ENCODE peak calls at places on chromosomes 3 and 15, in seven cellular contexts. One of them, this sample, is unnamed.

GRCh38 chr15:70879386-70879785 is 12.8 kb downstream of the THAP10 start:
- DNase-seq in NCI-H748 treated with DMSO at 0.1 percent for 48 hours: no peak
- DNase-seq in fibroblast of mammary gland: peak; percentile 92
- DNase-seq in foreskin fibroblast: peak; percentile 95
- DNase-seq in kidney glomerular epithelial cell: no peak
- DNase-seq in hepatic stellate cell: peak; percentile 64
- DNase-seq in KG1: no peak
- DNase-seq in this sample: peak; percentile 85

GRCh38 chr3:112519424-112520001 is 20.2 kb upstream of the BTLA start:
- DNase-seq in kidney glomerular epithelial cell: peak; percentile 82
- DNase-seq in foreskin fibroblast: peak; percentile 79
- DNase-seq in fibroblast of mammary gland: peak; percentile 76
- DNase-seq in hepatic stellate cell: peak; percentile 26
- DNase-seq in KG1: peak; percentile 68
- DNase-seq in NCI-H748 treated with DMSO at 0.1 percent for 48 hours: peak; percentile 6
- DNase-seq in this sample: peak; percentile 47

GRCh38 chr3:156678216-156678615 is 3.8 kb downstream of the TIPARP start:
- DNase-seq in fibroblast of mammary gland: no peak
- DNase-seq in hepatic stellate cell: no peak
- DNase-seq in foreskin fibroblast: no peak
- DNase-seq in kidney glomerular epithelial cell: no peak
- DNase-seq in KG1: no peak
- DNase-seq in NCI-H748 treated with DMSO at 0.1 percent for 48 hours: no peak
- DNase-seq in this sample: no peak

GRCh38 chr15:95690631-95691340 is 639.7 kb upstream of the NR2F2 start:
- DNase-seq in foreskin fibroblast: no peak
- DNase-seq in kidney glomerular epithelial cell: no peak
- DNase-seq in KG1: no peak
- DNase-seq in fibroblast of mammary gland: no peak
- DNase-seq in hepatic stellate cell: no peak
- DNase-seq in NCI-H748 treated with DMSO at 0.1 percent for 48 hours: no peak
- DNase-seq in this sample: no peak

GRCh38 chr15:95025924-95026728 is 794.8 kb downstream of the MCTP2 start:
- DNase-seq in kidney glomerular epithelial cell: peak; percentile 22
- DNase-seq in foreskin fibroblast: peak; percentile 80
- DNase-seq in KG1: peak; percentile 14
- DNase-seq in NCI-H748 treated with DMSO at 0.1 percent for 48 hours: no peak
- DNase-seq in fibroblast of mammary gland: peak; percentile 69
- DNase-seq in hepatic stellate cell: peak; percentile 40
- DNase-seq in this sample: peak; percentile 62

GRCh38 chr15:36791849-36792618 is 212.6 kb downstream of the CDIN1 start:
- DNase-seq in fibroblast of mammary gland: no peak
- DNase-seq in KG1: no peak
- DNase-seq in NCI-H748 treated with DMSO at 0.1 percent for 48 hours: no peak
- DNase-seq in kidney glomerular epithelial cell: no peak
- DNase-seq in hepatic stellate cell: no peak
- DNase-seq in foreskin fibroblast: no peak
- DNase-seq in this sample: no peak

GRCh38 chr3:194879991-194880939 is 194.6 kb downstream of the FAM43A start:
- DNase-seq in KG1: no peak
- DNase-seq in hepatic stellate cell: no peak
- DNase-seq in foreskin fibroblast: peak; percentile 68
- DNase-seq in NCI-H748 treated with DMSO at 0.1 percent for 48 hours: no peak
- DNase-seq in fibroblast of mammary gland: peak; percentile 66
- DNase-seq in kidney glomerular epithelial cell: no peak
- DNase-seq in this sample: no peak

GRCh38 chr3:66378256-66378655 is 122.6 kb downstream of the LRIG1 start:
- DNase-seq in NCI-H748 treated with DMSO at 0.1 percent for 48 hours: peak; percentile 8
- DNase-seq in foreskin fibroblast: peak; percentile 62
- DNase-seq in KG1: no peak
- DNase-seq in fibroblast of mammary gland: peak; percentile 30
- DNase-seq in hepatic stellate cell: no peak
- DNase-seq in kidney glomerular epithelial cell: no peak
- DNase-seq in this sample: no peak

GRCh38 chr3:127003601-127004280 is 20.8 kb downstream of the PLXNA1 start:
- DNase-seq in kidney glomerular epithelial cell: no peak
- DNase-seq in hepatic stellate cell: no peak
- DNase-seq in KG1: no peak
- DNase-seq in foreskin fibroblast: no peak
- DNase-seq in NCI-H748 treated with DMSO at 0.1 percent for 48 hours: no peak
- DNase-seq in fibroblast of mammary gland: no peak
- DNase-seq in this sample: no peak

GRCh38 chr3:125003369-125003853 is 52.4 kb downstream of the HEG1 start:
- DNase-seq in KG1: no peak
- DNase-seq in foreskin fibroblast: peak; percentile 67
- DNase-seq in kidney glomerular epithelial cell: peak; percentile 59
- DNase-seq in fibroblast of mammary gland: peak; percentile 80
- DNase-seq in NCI-H748 treated with DMSO at 0.1 percent for 48 hours: no peak
- DNase-seq in hepatic stellate cell: no peak
- DNase-seq in this sample: no peak

GRCh38 chr3:38606561-38606960 is 42.9 kb downstream of the SCN5A start:
- DNase-seq in hepatic stellate cell: no peak
- DNase-seq in NCI-H748 treated with DMSO at 0.1 percent for 48 hours: no peak
- DNase-seq in fibroblast of mammary gland: no peak
- DNase-seq in foreskin fibroblast: no peak
- DNase-seq in kidney glomerular epithelial cell: no peak
- DNase-seq in KG1: no peak
- DNase-seq in this sample: no peak

GRCh38 chr3:14784087-14784596 is 34.6 kb upstream of the FGD5 start:
- DNase-seq in hepatic stellate cell: no peak
- DNase-seq in foreskin fibroblast: no peak
- DNase-seq in fibroblast of mammary gland: no peak
- DNase-seq in KG1: no peak
- DNase-seq in NCI-H748 treated with DMSO at 0.1 percent for 48 hours: no peak
- DNase-seq in kidney glomerular epithelial cell: no peak
- DNase-seq in this sample: no peak

GRCh38 chr3:107753494-107753893 is 230.7 kb downstream of the BBX start:
- DNase-seq in hepatic stellate cell: peak; percentile 3
- DNase-seq in fibroblast of mammary gland: peak; percentile 53
- DNase-seq in foreskin fibroblast: peak; percentile 34
- DNase-seq in NCI-H748 treated with DMSO at 0.1 percent for 48 hours: peak; percentile 34
- DNase-seq in kidney glomerular epithelial cell: peak; percentile 40
- DNase-seq in KG1: no peak
- DNase-seq in this sample: no peak

GRCh38 chr3:1583044-1583443 is 490.2 kb downstream of the CNTN6 start:
- DNase-seq in hepatic stellate cell: no peak
- DNase-seq in KG1: no peak
- DNase-seq in foreskin fibroblast: no peak
- DNase-seq in kidney glomerular epithelial cell: no peak
- DNase-seq in NCI-H748 treated with DMSO at 0.1 percent for 48 hours: no peak
- DNase-seq in fibroblast of mammary gland: no peak
- DNase-seq in this sample: no peak

GRCh38 chr3:71260782-71261181 is 322.7 kb downstream of the FOXP1 start:
- DNase-seq in KG1: no peak
- DNase-seq in NCI-H748 treated with DMSO at 0.1 percent for 48 hours: no peak
- DNase-seq in kidney glomerular epithelial cell: no peak
- DNase-seq in hepatic stellate cell: no peak
- DNase-seq in fibroblast of mammary gland: no peak
- DNase-seq in foreskin fibroblast: no peak
- DNase-seq in this sample: no peak

GRCh38 chr3:25448750-25449684 is 21.0 kb downstream of the RARB start:
- DNase-seq in KG1: no peak
- DNase-seq in fibroblast of mammary gland: peak; percentile 65
- DNase-seq in NCI-H748 treated with DMSO at 0.1 percent for 48 hours: no peak
- DNase-seq in foreskin fibroblast: peak; percentile 76
- DNase-seq in kidney glomerular epithelial cell: no peak
- DNase-seq in hepatic stellate cell: peak; percentile 51
- DNase-seq in this sample: no peak

GRCh38 chr3:114338651-114339357 is 45.0 kb downstream of the TIGIT start:
- DNase-seq in fibroblast of mammary gland: no peak
- DNase-seq in NCI-H748 treated with DMSO at 0.1 percent for 48 hours: no peak
- DNase-seq in KG1: no peak
- DNase-seq in foreskin fibroblast: no peak
- DNase-seq in hepatic stellate cell: no peak
- DNase-seq in kidney glomerular epithelial cell: no peak
- DNase-seq in this sample: no peak

GRCh38 chr3:197407053-197407452 is 108.6 kb upstream of the DLG1 start:
- DNase-seq in hepatic stellate cell: no peak
- DNase-seq in fibroblast of mammary gland: no peak
- DNase-seq in KG1: no peak
- DNase-seq in foreskin fibroblast: no peak
- DNase-seq in NCI-H748 treated with DMSO at 0.1 percent for 48 hours: no peak
- DNase-seq in kidney glomerular epithelial cell: no peak
- DNase-seq in this sample: no peak

GRCh38 chr3:172061724-172062184 is 22.4 kb downstream of the FNDC3B start:
- DNase-seq in fibroblast of mammary gland: peak; percentile 51
- DNase-seq in foreskin fibroblast: peak; percentile 34
- DNase-seq in NCI-H748 treated with DMSO at 0.1 percent for 48 hours: no peak
- DNase-seq in kidney glomerular epithelial cell: peak; percentile 25
- DNase-seq in hepatic stellate cell: no peak
- DNase-seq in KG1: no peak
- DNase-seq in this sample: no peak

GRCh38 chr3:77815467-77815866 is 775.6 kb downstream of the ROBO2 start:
- DNase-seq in NCI-H748 treated with DMSO at 0.1 percent for 48 hours: no peak
- DNase-seq in KG1: no peak
- DNase-seq in kidney glomerular epithelial cell: peak; percentile 3
- DNase-seq in foreskin fibroblast: peak; percentile 19
- DNase-seq in fibroblast of mammary gland: no peak
- DNase-seq in hepatic stellate cell: no peak
- DNase-seq in this sample: no peak

GRCh38 chr3:135564696-135565095 is 400.8 kb upstream of the PPP2R3A start:
- DNase-seq in fibroblast of mammary gland: no peak
- DNase-seq in foreskin fibroblast: no peak
- DNase-seq in NCI-H748 treated with DMSO at 0.1 percent for 48 hours: no peak
- DNase-seq in hepatic stellate cell: no peak
- DNase-seq in kidney glomerular epithelial cell: no peak
- DNase-seq in KG1: no peak
- DNase-seq in this sample: no peak

GRCh38 chr3:157094751-157095480 is 65.0 kb downstream of the CCNL1 start:
- DNase-seq in KG1: no peak
- DNase-seq in NCI-H748 treated with DMSO at 0.1 percent for 48 hours: no peak
- DNase-seq in foreskin fibroblast: peak; percentile 41
- DNase-seq in fibroblast of mammary gland: no peak
- DNase-seq in hepatic stellate cell: no peak
- DNase-seq in kidney glomerular epithelial cell: no peak
- DNase-seq in this sample: no peak

GRCh38 chr15:36109943-36110658 is 469.3 kb upstream of the CDIN1 start:
- DNase-seq in NCI-H748 treated with DMSO at 0.1 percent for 48 hours: no peak
- DNase-seq in KG1: no peak
- DNase-seq in foreskin fibroblast: peak; percentile 83
- DNase-seq in fibroblast of mammary gland: peak; percentile 91
- DNase-seq in hepatic stellate cell: no peak
- DNase-seq in kidney glomerular epithelial cell: no peak
- DNase-seq in this sample: no peak

GRCh38 chr3:171055336-171056178 is 29.0 kb upstream of the SLC2A2 start:
- DNase-seq in KG1: no peak
- DNase-seq in kidney glomerular epithelial cell: peak; percentile 97
- DNase-seq in NCI-H748 treated with DMSO at 0.1 percent for 48 hours: no peak
- DNase-seq in foreskin fibroblast: peak; percentile 28
- DNase-seq in hepatic stellate cell: no peak
- DNase-seq in fibroblast of mammary gland: peak; percentile 49
- DNase-seq in this sample: no peak

GRCh38 chr15:75130597-75131268 is 70.9 kb upstream of the C15orf39 start:
- DNase-seq in fibroblast of mammary gland: no peak
- DNase-seq in foreskin fibroblast: no peak
- DNase-seq in kidney glomerular epithelial cell: no peak
- DNase-seq in KG1: no peak
- DNase-seq in hepatic stellate cell: no peak
- DNase-seq in NCI-H748 treated with DMSO at 0.1 percent for 48 hours: no peak
- DNase-seq in this sample: no peak

GRCh38 chr15:29736745-29737023 is 85.6 kb downstream of the TJP1 start:
- DNase-seq in foreskin fibroblast: peak; percentile 66
- DNase-seq in KG1: no peak
- DNase-seq in fibroblast of mammary gland: peak; percentile 52
- DNase-seq in NCI-H748 treated with DMSO at 0.1 percent for 48 hours: no peak
- DNase-seq in hepatic stellate cell: peak; percentile 23
- DNase-seq in kidney glomerular epithelial cell: peak; percentile 56
- DNase-seq in this sample: peak; percentile 63

GRCh38 chr15:25248583-25249235 is 190.1 kb downstream of the UBE3A start:
- DNase-seq in hepatic stellate cell: no peak
- DNase-seq in NCI-H748 treated with DMSO at 0.1 percent for 48 hours: no peak
- DNase-seq in kidney glomerular epithelial cell: no peak
- DNase-seq in foreskin fibroblast: no peak
- DNase-seq in KG1: no peak
- DNase-seq in fibroblast of mammary gland: no peak
- DNase-seq in this sample: no peak

GRCh38 chr3:41163399-41163798 is 35.9 kb upstream of the CTNNB1 start:
- DNase-seq in hepatic stellate cell: no peak
- DNase-seq in foreskin fibroblast: no peak
- DNase-seq in fibroblast of mammary gland: no peak
- DNase-seq in KG1: no peak
- DNase-seq in kidney glomerular epithelial cell: peak; percentile 39
- DNase-seq in NCI-H748 treated with DMSO at 0.1 percent for 48 hours: no peak
- DNase-seq in this sample: no peak

GRCh38 chr3:27431116-27431515 is 53.1 kb downstream of the SLC4A7 start:
- DNase-seq in foreskin fibroblast: peak; percentile 95
- DNase-seq in kidney glomerular epithelial cell: peak; percentile 93
- DNase-seq in fibroblast of mammary gland: peak; percentile 99
- DNase-seq in KG1: no peak
- DNase-seq in hepatic stellate cell: peak; percentile 66
- DNase-seq in NCI-H748 treated with DMSO at 0.1 percent for 48 hours: no peak
- DNase-seq in this sample: peak; percentile 97

GRCh38 chr3:8443829-8444791 is 57.5 kb upstream of the LMCD1 start:
- DNase-seq in fibroblast of mammary gland: peak; percentile 99
- DNase-seq in kidney glomerular epithelial cell: peak; percentile 100
- DNase-seq in hepatic stellate cell: peak; percentile 83
- DNase-seq in foreskin fibroblast: peak; percentile 98
- DNase-seq in NCI-H748 treated with DMSO at 0.1 percent for 48 hours: peak; percentile 78
- DNase-seq in KG1: no peak
- DNase-seq in this sample: peak; percentile 92

GRCh38 chr3:127689266-127689860 is 16.6 kb downstream of the ABTB1 start:
- DNase-seq in NCI-H748 treated with DMSO at 0.1 percent for 48 hours: no peak
- DNase-seq in hepatic stellate cell: no peak
- DNase-seq in fibroblast of mammary gland: no peak
- DNase-seq in kidney glomerular epithelial cell: no peak
- DNase-seq in KG1: no peak
- DNase-seq in foreskin fibroblast: no peak
- DNase-seq in this sample: no peak

GRCh38 chr15:59306520-59307163 is 66.0 kb downstream of the MYO1E start:
- DNase-seq in KG1: no peak
- DNase-seq in kidney glomerular epithelial cell: no peak
- DNase-seq in hepatic stellate cell: no peak
- DNase-seq in fibroblast of mammary gland: peak; percentile 100
- DNase-seq in NCI-H748 treated with DMSO at 0.1 percent for 48 hours: no peak
- DNase-seq in foreskin fibroblast: peak; percentile 82
- DNase-seq in this sample: peak; percentile 46

GRCh38 chr15:84949845-84950569 is 31.6 kb upstream of the PDE8A start:
- DNase-seq in fibroblast of mammary gland: no peak
- DNase-seq in foreskin fibroblast: no peak
- DNase-seq in NCI-H748 treated with DMSO at 0.1 percent for 48 hours: no peak
- DNase-seq in hepatic stellate cell: peak; percentile 26
- DNase-seq in kidney glomerular epithelial cell: no peak
- DNase-seq in KG1: no peak
- DNase-seq in this sample: no peak

GRCh38 chr15:61447981-61448380 is 218.9 kb upstream of the RORA start:
- DNase-seq in hepatic stellate cell: no peak
- DNase-seq in kidney glomerular epithelial cell: no peak
- DNase-seq in NCI-H748 treated with DMSO at 0.1 percent for 48 hours: no peak
- DNase-seq in KG1: no peak
- DNase-seq in fibroblast of mammary gland: no peak
- DNase-seq in foreskin fibroblast: no peak
- DNase-seq in this sample: no peak

GRCh38 chr3:121436641-121437040 is 109.1 kb downstream of the POLQ start:
- DNase-seq in foreskin fibroblast: peak; percentile 8
- DNase-seq in fibroblast of mammary gland: no peak
- DNase-seq in NCI-H748 treated with DMSO at 0.1 percent for 48 hours: no peak
- DNase-seq in kidney glomerular epithelial cell: no peak
- DNase-seq in KG1: no peak
- DNase-seq in hepatic stellate cell: no peak
- DNase-seq in this sample: no peak

GRCh38 chr15:96346409-96346808 is 15.9 kb downstream of the NR2F2 start:
- DNase-seq in fibroblast of mammary gland: no peak
- DNase-seq in NCI-H748 treated with DMSO at 0.1 percent for 48 hours: no peak
- DNase-seq in hepatic stellate cell: no peak
- DNase-seq in kidney glomerular epithelial cell: no peak
- DNase-seq in KG1: no peak
- DNase-seq in foreskin fibroblast: no peak
- DNase-seq in this sample: no peak

GRCh38 chr3:10504161-10505049 is 981 bp downstream of the ATP2B2 start:
- DNase-seq in NCI-H748 treated with DMSO at 0.1 percent for 48 hours: no peak
- DNase-seq in KG1: no peak
- DNase-seq in fibroblast of mammary gland: no peak
- DNase-seq in kidney glomerular epithelial cell: no peak
- DNase-seq in hepatic stellate cell: no peak
- DNase-seq in foreskin fibroblast: no peak
- DNase-seq in this sample: no peak

GRCh38 chr3:99883138-99883461 is 65.4 kb downstream of the CMSS1 start:
- DNase-seq in foreskin fibroblast: no peak
- DNase-seq in KG1: no peak
- DNase-seq in hepatic stellate cell: no peak
- DNase-seq in NCI-H748 treated with DMSO at 0.1 percent for 48 hours: no peak
- DNase-seq in kidney glomerular epithelial cell: no peak
- DNase-seq in fibroblast of mammary gland: no peak
- DNase-seq in this sample: no peak